ENCODE peak calls at places on chromosomes 3 and 15, in six cellular contexts. I is cardiac fibroblast, M is endodermal cell, N is A549, X is IMR-90, T is spleen. Z is an unnamed sample.

GRCh38 chr15:83292317-83292716 is 7.9 kb upstream of the BNC1 start:
- DNase-seq in I (peak), N (no peak), X (peak), T (no peak), M (no peak), Z (no peak)

GRCh38 chr3:110789315-110789714 is 282.3 kb upstream of the NECTIN3 start:
- DNase-seq in X (peak), T (no peak), N (no peak), M (no peak), I (peak), Z (no peak)

GRCh38 chr3:177687291-177687690 is 490.0 kb upstream of the TBL1XR1 start:
- DNase-seq in X (no peak), N (no peak), T (no peak), I (no peak), M (no peak), Z (no peak)

GRCh38 chr3:101827211-101828174 is 21.8 kb upstream of the NFKBIZ start:
- DNase-seq in X (peak), I (peak), T (peak), N (peak), M (peak), Z (peak)

GRCh38 chr3:115832265-115832664 is 209.0 kb downstream of the GAP43 start:
- DNase-seq in I (no peak), X (no peak), N (no peak), M (no peak), T (no peak), Z (no peak)

GRCh38 chr3:164018500-164018899 is 1059.8 kb downstream of the SI start:
- DNase-seq in X (no peak), I (no peak), M (peak), T (no peak), N (no peak), Z (no peak)

GRCh38 chr3:4985330-4986174 is 6.3 kb downstream of the BHLHE40 start:
- DNase-seq in M (peak), X (peak), N (peak), I (peak), T (no peak), Z (no peak)

GRCh38 chr3:87367752-87368151 is 91.4 kb upstream of the POU1F1 start:
- DNase-seq in T (no peak), I (no peak), N (no peak), X (no peak), M (no peak), Z (no peak)

GRCh38 chr15:78263351-78263781 is 996 bp upstream of the DNAJA4 start:
- DNase-seq in M (no peak), I (no peak), T (no peak), N (no peak), X (no peak), Z (no peak)

GRCh38 chr15:78265137-78265460 is 737 bp downstream of the DNAJA4 start:
- DNase-seq in N (no peak), X (no peak), M (no peak), I (no peak), T (no peak), Z (no peak)

GRCh38 chr15:78265752-78266224 is 1.4 kb downstream of the DNAJA4 start:
- DNase-seq in N (no peak), I (peak), X (peak), T (no peak), M (no peak), Z (peak)

GRCh38 chr15:78264304-78265136 is at the start of gene DNAJA4:
- DNase-seq in N (no peak), T (peak), I (peak), X (no peak), M (peak), Z (no peak)

DNA sequence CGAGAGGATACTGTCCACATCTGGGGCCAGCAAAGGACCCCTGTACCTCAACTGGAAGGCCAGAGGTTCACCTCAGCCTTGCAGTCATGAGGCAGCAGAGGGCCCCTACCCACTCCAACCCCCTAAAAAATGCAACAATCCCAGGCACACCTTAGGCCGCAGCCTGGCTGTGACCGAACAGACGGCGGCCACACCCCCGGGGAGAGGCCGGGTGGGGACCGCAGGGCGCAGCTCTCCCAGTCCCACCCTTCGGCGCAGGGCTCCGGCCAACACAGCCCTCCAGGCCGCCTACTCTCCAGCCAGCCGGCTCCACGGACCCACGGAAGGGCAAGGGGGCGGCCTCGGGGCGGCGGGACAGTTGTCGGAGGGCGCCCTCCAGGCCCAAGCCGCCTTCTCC is 457 bp upstream of the DNAJA4 start:
- DNase-seq in N (no peak), M (no peak), X (no peak), T (no peak), I (no peak), Z (no peak)
- H3K4me3 ChIP-seq in N (no peak), M (no peak), X (no peak), T (peak), I (peak), Z (no peak)

GRCh38 chr15:81155375-81156218 is 21.5 kb downstream of the CFAP161 start:
- DNase-seq in X (peak), T (no peak), I (peak), M (peak), N (peak), Z (no peak)

GRCh38 chr15:81152799-81153198 is 18.7 kb downstream of the CFAP161 start:
- DNase-seq in T (no peak), N (no peak), M (no peak), X (peak), I (peak), Z (no peak)

GRCh38 chr15:81156324-81156723 is 22.3 kb downstream of the CFAP161 start:
- DNase-seq in I (no peak), M (no peak), X (no peak), N (no peak), T (no peak), Z (no peak)

GRCh38 chr15:81151389-81151788 is 17.3 kb downstream of the CFAP161 start:
- DNase-seq in M (no peak), N (no peak), I (no peak), T (no peak), X (no peak), Z (no peak)

GRCh38 chr15:81152339-81152738 is 18.3 kb downstream of the CFAP161 start:
- DNase-seq in I (no peak), X (no peak), T (no peak), M (no peak), N (no peak), Z (no peak)
- TF ChIP-seq CTCF in I (no peak), X (no peak), T (no peak), M (peak), N (no peak), Z (no peak)

GRCh38 chr3:146801492-146801891 is 196.3 kb upstream of the PLSCR5 start:
- DNase-seq in I (no peak), T (no peak), M (no peak), N (no peak), X (no peak), Z (no peak)

GRCh38 chr3:146803746-146804145 is 198.6 kb upstream of the PLSCR5 start:
- DNase-seq in M (no peak), X (peak), T (no peak), I (peak), N (no peak), Z (peak)

GRCh38 chr3:146796078-146796477 is 190.9 kb upstream of the PLSCR5 start:
- DNase-seq in I (peak), N (no peak), X (no peak), M (no peak), T (no peak), Z (no peak)

GRCh38 chr3:146800484-146800883 is 195.3 kb upstream of the PLSCR5 start:
- DNase-seq in N (no peak), I (no peak), M (no peak), T (no peak), X (no peak), Z (no peak)
- H3K4me3 ChIP-seq in N (no peak), I (no peak), M (no peak), T (no peak), X (no peak), Z (no peak)

GRCh38 chr3:23743141-23743784 is 62.5 kb upstream of the UBE2E1 start:
- DNase-seq in I (no peak), M (peak), X (no peak), T (no peak), N (no peak), Z (no peak)
- TF ChIP-seq CTCF in I (no peak), M (peak), X (no peak), T (no peak), N (no peak), Z (no peak)

GRCh38 chr15:36501063-36501678 is 78.3 kb upstream of the CDIN1 start:
- DNase-seq in I (peak), T (no peak), X (peak), M (peak), N (peak), Z (peak)
- H3K4me3 ChIP-seq in I (no peak), T (no peak), X (no peak), M (no peak), N (no peak), Z (no peak)

GRCh38 chr3:172290457-172290856 is 157.8 kb downstream of the GHSR start:
- DNase-seq in T (no peak), I (no peak), M (no peak), X (no peak), N (no peak), Z (no peak)
- TF ChIP-seq CTCF in T (no peak), I (no peak), M (no peak), X (no peak), N (no peak), Z (no peak)

DNA sequence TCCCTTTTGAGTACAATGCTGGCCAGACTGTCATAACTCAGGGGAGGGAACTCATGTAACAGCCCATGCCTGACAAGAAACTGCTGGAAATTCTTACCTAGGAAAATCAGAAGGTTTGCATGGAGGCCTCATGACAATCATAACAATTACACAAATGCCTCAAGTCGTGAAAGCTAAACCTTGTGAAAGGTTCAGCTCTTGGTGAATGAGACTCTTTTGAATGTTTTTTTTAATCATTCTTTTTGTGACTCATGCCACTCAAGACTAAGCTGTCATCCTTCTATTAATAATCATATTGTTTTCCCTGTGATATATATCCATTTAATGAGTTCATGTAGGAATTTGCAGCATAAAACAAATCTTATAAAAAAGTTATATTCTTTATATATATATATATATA is 61.4 kb upstream of the LEKR1 start:
- DNase-seq in M (no peak), X (peak), N (no peak), I (peak), T (no peak), Z (no peak)
- H3K4me3 ChIP-seq in M (no peak), X (no peak), N (no peak), I (no peak), T (no peak), Z (no peak)

GRCh38 chr3:72839057-72839456 is 9.2 kb downstream of the SHQ1 start:
- DNase-seq in M (no peak), N (no peak), X (no peak), I (no peak), T (no peak), Z (no peak)

GRCh38 chr3:72836409-72836808 is 11.8 kb downstream of the SHQ1 start:
- DNase-seq in T (no peak), M (no peak), N (no peak), X (no peak), I (no peak), Z (no peak)

GRCh38 chr3:72836923-72837322 is 11.3 kb downstream of the SHQ1 start:
- DNase-seq in I (no peak), M (no peak), N (no peak), X (no peak), T (no peak), Z (no peak)
- TF ChIP-seq CTCF in I (no peak), M (no peak), N (no peak), X (no peak), T (no peak), Z (no peak)